ENCODE peak calls at places on chromosomes 2 and 18, in five cellular contexts. One of them, this sample, is unnamed.

GRCh38 chr2:75277111-75277510 is 77.8 kb upstream of the TACR1 start:
- DNase-seq in HepG2: no peak
- DNase-seq in GM12878: no peak
- DNase-seq in HEK293T: no peak
- DNase-seq in NT2/D1: no peak
- DNase-seq in this sample: no peak

GRCh38 chr18:8721716-8722115 is 16.4 kb downstream of the MTCL1 start:
- DNase-seq in NT2/D1: no peak
- DNase-seq in HEK293T: no peak
- DNase-seq in GM12878: no peak
- DNase-seq in HepG2: peak
- DNase-seq in this sample: no peak

GRCh38 chr2:217672472-217672871 is 330.3 kb downstream of the TNS1 start:
- DNase-seq in HEK293T: no peak
- DNase-seq in GM12878: no peak
- DNase-seq in NT2/D1: no peak
- DNase-seq in HepG2: no peak
- DNase-seq in this sample: no peak

GRCh38 chr2:44902767-44903166 is 38.7 kb upstream of the SIX3 start:
- DNase-seq in GM12878: no peak
- DNase-seq in HEK293T: no peak
- DNase-seq in NT2/D1: no peak
- DNase-seq in HepG2: no peak
- DNase-seq in this sample: no peak

GRCh38 chr2:222813177-222813843 is 47.5 kb upstream of the ACSL3 start:
- DNase-seq in NT2/D1: no peak
- DNase-seq in GM12878: peak
- DNase-seq in HEK293T: no peak
- DNase-seq in HepG2: no peak
- DNase-seq in this sample: no peak

GRCh38 chr2:134408386-134408785 is 154.5 kb downstream of the MGAT5 start:
- DNase-seq in NT2/D1: no peak
- DNase-seq in HepG2: no peak
- DNase-seq in HEK293T: no peak
- DNase-seq in GM12878: no peak
- DNase-seq in this sample: no peak

GRCh38 chr2:117359266-117359970 is 455.1 kb upstream of the DDX18 start:
- DNase-seq in GM12878: no peak
- DNase-seq in NT2/D1: no peak
- DNase-seq in HepG2: no peak
- DNase-seq in HEK293T: no peak
- DNase-seq in this sample: no peak

GRCh38 chr2:233354500-233354924 is 218 bp downstream of the DGKD start:
- DNase-seq in HepG2: no peak
- DNase-seq in HEK293T: no peak
- DNase-seq in GM12878: no peak
- DNase-seq in NT2/D1: no peak
- DNase-seq in this sample: no peak

GRCh38 chr2:111029135-111029927 is 91.4 kb upstream of the BCL2L11 start:
- DNase-seq in HepG2: no peak
- DNase-seq in NT2/D1: peak
- DNase-seq in GM12878: no peak
- DNase-seq in HEK293T: no peak
- DNase-seq in this sample: no peak

GRCh38 chr2:83186050-83186790 is 1272.9 kb downstream of the SUCLG1 start:
- DNase-seq in HepG2: no peak
- DNase-seq in NT2/D1: no peak
- DNase-seq in GM12878: no peak
- DNase-seq in HEK293T: no peak
- DNase-seq in this sample: no peak

GRCh38 chr2:39127973-39128372 is 7.1 kb upstream of the SOS1 start:
- DNase-seq in NT2/D1: no peak
- DNase-seq in GM12878: peak
- DNase-seq in HepG2: no peak
- DNase-seq in HEK293T: no peak
- DNase-seq in this sample: no peak

GRCh38 chr2:218395456-218395825 is 4.2 kb upstream of the CTDSP1 start:
- DNase-seq in GM12878: no peak
- DNase-seq in HepG2: no peak
- DNase-seq in NT2/D1: no peak
- DNase-seq in HEK293T: no peak
- DNase-seq in this sample: no peak

GRCh38 chr2:167135691-167136090 is 247.4 kb downstream of the XIRP2 start:
- DNase-seq in HepG2: no peak
- DNase-seq in HEK293T: no peak
- DNase-seq in NT2/D1: no peak
- DNase-seq in GM12878: no peak
- DNase-seq in this sample: no peak

GRCh38 chr2:12816379-12817306 is 99.9 kb downstream of the TRIB2 start:
- DNase-seq in NT2/D1: no peak
- DNase-seq in HEK293T: no peak
- DNase-seq in GM12878: no peak
- DNase-seq in HepG2: no peak
- DNase-seq in this sample: no peak

GRCh38 chr2:209900638-209901037 is 101.8 kb upstream of the RPE start:
- DNase-seq in HepG2: no peak
- DNase-seq in NT2/D1: no peak
- DNase-seq in GM12878: no peak
- DNase-seq in HEK293T: no peak
- DNase-seq in this sample: no peak

DNA sequence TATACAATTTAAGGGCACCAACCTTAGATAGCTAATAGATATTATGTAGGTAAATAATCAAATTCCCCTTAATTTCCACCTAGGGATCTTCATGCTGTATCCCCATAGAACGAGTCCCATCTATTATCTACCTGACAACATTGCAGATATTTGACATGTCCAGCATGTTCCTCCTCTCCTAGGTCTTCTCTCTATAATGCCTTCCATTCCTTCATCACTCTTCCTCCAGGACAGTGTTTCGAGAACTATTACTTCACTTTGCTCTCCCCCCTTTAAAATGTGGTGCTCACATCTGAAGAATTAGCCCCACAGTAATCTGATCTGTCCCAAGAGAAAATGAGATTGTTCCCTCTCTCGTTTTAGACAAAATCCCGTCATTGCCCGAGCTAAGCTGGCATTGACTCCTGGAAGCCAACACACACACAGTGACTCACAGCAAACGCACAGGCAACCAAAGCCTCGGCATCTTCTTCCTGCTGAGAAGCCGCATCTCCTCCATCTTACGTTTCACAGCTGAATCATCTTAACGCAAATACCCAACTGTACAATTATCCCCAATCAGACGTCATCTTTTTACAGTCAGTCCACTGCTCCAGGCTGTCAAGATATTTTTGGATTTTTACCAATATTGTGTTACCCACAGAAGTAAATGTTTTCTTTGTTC is 162.9 kb upstream of the AGAP1 start:
- DNase-seq in HepG2: no peak
- DNase-seq in GM12878: no peak
- DNase-seq in NT2/D1: no peak
- DNase-seq in HEK293T: no peak
- DNase-seq in this sample: no peak
- TF ChIP-seq SUZ12 in HepG2: no peak
- TF ChIP-seq SUZ12 in GM12878: no peak
- TF ChIP-seq SUZ12 in NT2/D1: no peak
- TF ChIP-seq SUZ12 in HEK293T: no peak
- TF ChIP-seq SUZ12 in this sample: no peak

GRCh38 chr2:135473567-135473966 is 57.5 kb downstream of the ZRANB3 start:
- DNase-seq in HEK293T: peak
- DNase-seq in HepG2: peak
- DNase-seq in NT2/D1: peak
- DNase-seq in GM12878: peak
- DNase-seq in this sample: no peak
- TF ChIP-seq SUZ12 in HEK293T: no peak
- TF ChIP-seq SUZ12 in HepG2: no peak
- TF ChIP-seq SUZ12 in NT2/D1: no peak
- TF ChIP-seq SUZ12 in GM12878: no peak
- TF ChIP-seq SUZ12 in this sample: no peak

DNA sequence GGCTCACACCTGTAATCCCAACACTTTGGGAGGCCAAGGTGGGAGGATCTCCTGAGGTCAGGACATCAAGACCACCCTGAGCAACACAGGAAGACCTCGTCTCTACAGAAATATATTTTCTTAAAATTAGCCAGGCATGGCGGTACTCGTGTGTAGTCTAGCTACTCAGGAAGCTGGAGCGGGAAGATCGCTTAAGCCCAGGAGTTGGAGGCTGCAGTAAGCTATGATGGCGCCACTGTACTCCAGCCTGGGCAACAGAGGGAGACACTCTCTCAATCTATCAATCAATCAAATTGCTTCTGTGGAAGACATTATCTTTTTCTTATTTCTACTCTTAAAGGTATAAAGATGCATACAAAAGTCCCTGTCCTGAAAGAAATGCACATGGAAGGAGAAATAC is 11.3 kb downstream of the FEZ2 start:
- DNase-seq in GM12878: no peak
- DNase-seq in HEK293T: no peak
- DNase-seq in HepG2: no peak
- DNase-seq in NT2/D1: no peak
- DNase-seq in this sample: no peak
- TF ChIP-seq SUZ12 in GM12878: no peak
- TF ChIP-seq SUZ12 in HEK293T: no peak
- TF ChIP-seq SUZ12 in HepG2: no peak
- TF ChIP-seq SUZ12 in NT2/D1: no peak
- TF ChIP-seq SUZ12 in this sample: no peak

GRCh38 chr2:207163053-207163814 is 2.5 kb downstream of the KLF7 start:
- DNase-seq in HEK293T: no peak
- DNase-seq in HepG2: peak
- DNase-seq in NT2/D1: no peak
- DNase-seq in GM12878: no peak
- DNase-seq in this sample: no peak
- TF ChIP-seq SUZ12 in HEK293T: no peak
- TF ChIP-seq SUZ12 in HepG2: no peak
- TF ChIP-seq SUZ12 in NT2/D1: no peak
- TF ChIP-seq SUZ12 in GM12878: no peak
- TF ChIP-seq SUZ12 in this sample: no peak

GRCh38 chr2:226798422-226799210 is 1.0 kb downstream of the IRS1 start:
- DNase-seq in HepG2: no peak
- DNase-seq in NT2/D1: no peak
- DNase-seq in GM12878: no peak
- DNase-seq in HEK293T: no peak
- DNase-seq in this sample: no peak

GRCh38 chr2:226799211-226799975 is at the start of gene IRS1:
- DNase-seq in GM12878: no peak
- DNase-seq in HepG2: peak
- DNase-seq in HEK293T: peak
- DNase-seq in NT2/D1: peak
- DNase-seq in this sample: no peak

GRCh38 chr2:226800941-226801784 is 1.5 kb upstream of the IRS1 start:
- DNase-seq in HEK293T: no peak
- DNase-seq in HepG2: peak
- DNase-seq in GM12878: peak
- DNase-seq in NT2/D1: no peak
- DNase-seq in this sample: peak

GRCh38 chr2:226797989-226798421 is 1.6 kb downstream of the IRS1 start:
- DNase-seq in GM12878: no peak
- DNase-seq in HEK293T: no peak
- DNase-seq in HepG2: no peak
- DNase-seq in NT2/D1: no peak
- DNase-seq in this sample: no peak

DNA sequence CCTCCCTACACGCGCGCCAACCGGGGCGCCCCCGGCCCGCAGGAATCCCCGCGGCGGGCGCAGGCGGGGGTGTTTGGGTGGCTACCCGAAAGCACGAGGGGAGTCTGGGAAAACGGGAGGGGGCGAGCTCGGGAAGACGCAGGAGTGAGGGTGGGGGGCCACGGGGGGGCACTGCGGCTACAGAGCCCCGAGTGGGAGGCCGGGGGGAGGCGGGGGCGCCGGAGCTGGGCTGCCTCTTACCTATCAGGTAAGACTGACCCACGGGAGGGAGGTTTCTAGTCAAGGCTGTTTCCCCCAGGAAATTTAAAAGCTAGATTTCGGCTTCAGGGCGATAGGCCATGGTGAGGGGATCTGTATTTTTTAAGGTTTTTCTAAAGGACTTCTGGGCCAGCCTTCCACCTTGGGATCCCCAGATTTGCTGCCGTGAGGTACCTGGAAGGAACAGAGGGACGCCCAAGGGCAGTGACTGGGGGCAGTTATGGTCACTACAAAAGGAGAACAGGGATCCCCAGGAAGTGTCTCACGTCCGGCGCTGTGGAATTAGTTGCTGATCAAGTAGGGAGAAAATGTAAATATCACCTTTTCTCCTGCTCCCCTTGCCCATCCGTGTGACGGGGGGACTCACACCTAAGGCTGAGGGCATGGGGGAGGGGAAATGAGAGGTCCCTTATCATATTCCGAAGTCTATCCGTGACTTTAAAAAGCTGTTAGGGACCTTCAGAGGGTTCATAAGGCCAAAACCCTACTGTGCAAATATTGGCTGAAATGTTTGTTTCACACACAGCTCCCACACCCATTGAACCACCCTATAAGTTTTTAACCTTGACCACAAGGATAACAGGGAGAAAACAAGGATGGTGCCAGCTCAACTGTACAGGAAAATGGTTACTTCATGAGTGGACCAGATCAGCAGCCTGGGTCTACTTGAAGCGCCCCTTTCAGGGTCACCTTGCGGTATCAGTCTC is 638 bp upstream of the IRS1 start:
- DNase-seq in GM12878: no peak
- DNase-seq in HEK293T: no peak
- DNase-seq in NT2/D1: no peak
- DNase-seq in HepG2: peak
- DNase-seq in this sample: peak
- TF ChIP-seq SUZ12 in GM12878: no peak
- TF ChIP-seq SUZ12 in HEK293T: no peak
- TF ChIP-seq SUZ12 in NT2/D1: no peak
- TF ChIP-seq SUZ12 in HepG2: no peak
- TF ChIP-seq SUZ12 in this sample: no peak

GRCh38 chr2:6975988-6976387 is 58.8 kb downstream of the RNF144A start:
- DNase-seq in GM12878: no peak
- DNase-seq in NT2/D1: no peak
- DNase-seq in HepG2: peak
- DNase-seq in HEK293T: no peak
- DNase-seq in this sample: no peak
- TF ChIP-seq SUZ12 in GM12878: no peak
- TF ChIP-seq SUZ12 in NT2/D1: no peak
- TF ChIP-seq SUZ12 in HepG2: no peak
- TF ChIP-seq SUZ12 in HEK293T: no peak
- TF ChIP-seq SUZ12 in this sample: no peak

GRCh38 chr2:240564571-240565266 is 3.6 kb upstream of the RNPEPL1 start:
- DNase-seq in NT2/D1: no peak
- DNase-seq in HepG2: no peak
- DNase-seq in GM12878: no peak
- DNase-seq in HEK293T: no peak
- DNase-seq in this sample: peak
- TF ChIP-seq SUZ12 in NT2/D1: no peak
- TF ChIP-seq SUZ12 in HepG2: no peak
- TF ChIP-seq SUZ12 in GM12878: no peak
- TF ChIP-seq SUZ12 in HEK293T: no peak
- TF ChIP-seq SUZ12 in this sample: no peak

GRCh38 chr2:129877795-129878775 is 101.4 kb upstream of the RAB6C start:
- DNase-seq in NT2/D1: no peak
- DNase-seq in HepG2: no peak
- DNase-seq in GM12878: no peak
- DNase-seq in HEK293T: peak
- DNase-seq in this sample: peak
- TF ChIP-seq SUZ12 in NT2/D1: no peak
- TF ChIP-seq SUZ12 in HepG2: no peak
- TF ChIP-seq SUZ12 in GM12878: no peak
- TF ChIP-seq SUZ12 in HEK293T: no peak
- TF ChIP-seq SUZ12 in this sample: no peak

GRCh38 chr18:41391616-41392610 is 563.1 kb upstream of the PIK3C3 start:
- DNase-seq in NT2/D1: peak
- DNase-seq in GM12878: no peak
- DNase-seq in HEK293T: peak
- DNase-seq in HepG2: peak
- DNase-seq in this sample: peak
- TF ChIP-seq SUZ12 in NT2/D1: no peak
- TF ChIP-seq SUZ12 in GM12878: no peak
- TF ChIP-seq SUZ12 in HEK293T: no peak
- TF ChIP-seq SUZ12 in HepG2: no peak
- TF ChIP-seq SUZ12 in this sample: no peak